ENCODE peak calls at places on chromosomes 4 and X, in eight cellular contexts. T is prostate gland, V is spleen, J is breast epithelium, D is heart left ventricle, E is IMR-90, Q is H1, R is transverse colon. S is an unnamed sample.

GRCh38 chr4:165385124-165385523 is 6.3 kb downstream of the CPE start:
- DNase-seq in V (no peak), E (no peak), J (no peak), Q (no peak), R (no peak), D (no peak), T (no peak), S (no peak)

GRCh38 chr4:22670953-22671352 is 21.8 kb upstream of the GBA3 start:
- DNase-seq in V (no peak), J (no peak), R (no peak), T (no peak), D (no peak), E (peak), Q (no peak), S (no peak)

GRCh38 chr4:137519406-137519805 is 12.9 kb downstream of the PCDH18 start:
- DNase-seq in V (no peak), J (no peak), D (no peak), Q (no peak), T (no peak), R (no peak), E (peak), S (no peak)

GRCh38 chr4:23844961-23845360 is 44.9 kb downstream of the PPARGC1A start:
- DNase-seq in Q (no peak), V (no peak), T (no peak), D (no peak), E (no peak), R (no peak), J (no peak), S (no peak)

GRCh38 chrX:119501511-119502148 is 33.4 kb downstream of the SLC25A5 start:
- DNase-seq in V (no peak), T (no peak), Q (no peak), D (no peak), R (no peak), J (no peak), E (no peak), S (no peak)

GRCh38 chrX:8036914-8037313 is 109.7 kb upstream of the PNPLA4 start:
- DNase-seq in T (no peak), D (no peak), J (no peak), V (no peak), R (no peak), Q (no peak), E (no peak), S (no peak)

GRCh38 chr4:87005369-87005689 is 70.5 kb downstream of the AFF1 start:
- DNase-seq in R (no peak), Q (no peak), V (no peak), T (no peak), D (no peak), E (no peak), J (no peak), S (no peak)

GRCh38 chrX:118627084-118627758 is 100.2 kb upstream of the IL13RA1 start:
- DNase-seq in J (no peak), R (no peak), D (no peak), Q (no peak), V (no peak), E (no peak), T (no peak), S (no peak)

GRCh38 chr4:46844325-46844917 is 64.6 kb downstream of the COX7B2 start:
- DNase-seq in D (no peak), T (peak), Q (no peak), J (no peak), E (peak), R (peak), V (no peak), S (peak)

DNA sequence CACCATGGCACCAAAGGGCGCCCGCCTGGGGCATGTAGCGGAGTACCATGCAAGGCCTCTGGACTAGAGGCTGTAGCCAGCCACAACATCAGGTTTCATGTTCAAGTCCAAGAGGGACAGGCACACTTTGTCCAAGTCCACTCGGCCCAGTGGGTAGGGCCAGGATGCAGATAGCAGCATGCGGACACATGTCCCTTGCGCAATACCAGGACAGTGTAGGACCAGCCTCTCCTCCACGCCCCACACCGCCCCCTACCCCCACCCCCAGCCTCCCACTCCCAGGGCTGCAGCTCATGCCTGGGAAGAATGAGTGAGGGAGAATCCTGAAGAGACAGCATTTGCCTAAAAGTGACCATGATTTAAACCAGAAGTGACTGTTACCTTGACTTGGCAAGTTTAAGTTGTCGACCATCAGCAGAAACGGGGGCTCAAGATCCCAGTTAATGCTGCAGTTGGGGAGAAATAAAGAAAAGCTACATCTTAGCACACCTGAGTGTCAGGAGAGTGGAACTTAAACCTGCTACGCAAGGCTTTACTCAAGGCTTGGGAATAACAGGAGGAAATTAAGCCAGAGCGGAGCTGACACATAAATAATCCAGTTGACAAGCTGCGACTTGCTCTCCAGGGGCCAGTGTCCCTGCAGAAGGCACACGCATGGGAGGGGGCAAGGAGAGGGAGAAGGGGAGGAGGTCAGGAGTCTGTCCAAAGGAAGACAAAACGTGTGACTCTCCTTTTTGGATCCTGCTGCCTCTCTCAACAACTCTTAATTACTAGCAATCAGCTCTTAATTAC is 221.7 kb downstream of the BCOR start:
- DNase-seq in T (peak), Q (no peak), V (no peak), J (no peak), R (no peak), E (no peak), D (no peak), S (no peak)
- H3K4me3 ChIP-seq in T (no peak), Q (no peak), V (no peak), J (no peak), R (no peak), E (no peak), D (no peak), S (no peak)

GRCh38 chr4:153465922-153466636 is at the start of gene TMEM131L:
- DNase-seq in V (peak), R (peak), E (peak), D (peak), J (peak), T (peak), Q (no peak), S (peak)
- TF ChIP-seq POLR2A in V (peak), R (peak), E (peak), D (peak), J (no peak), T (no peak), Q (peak), S (no peak)

GRCh38 chr4:42644897-42645296 is 12.0 kb downstream of the ATP8A1 start:
- DNase-seq in R (no peak), D (no peak), Q (no peak), E (no peak), T (no peak), V (no peak), J (no peak), S (no peak)

GRCh38 chr4:42646013-42646784 is 10.7 kb downstream of the ATP8A1 start:
- DNase-seq in J (no peak), D (no peak), V (no peak), E (no peak), T (no peak), R (no peak), Q (no peak), S (no peak)

GRCh38 chr4:42642136-42642797 is 14.6 kb downstream of the ATP8A1 start:
- DNase-seq in Q (no peak), V (no peak), T (no peak), D (no peak), E (no peak), J (no peak), R (no peak), S (no peak)

GRCh38 chr4:42641696-42642095 is 15.2 kb downstream of the ATP8A1 start:
- DNase-seq in V (no peak), R (no peak), E (no peak), Q (no peak), D (no peak), T (no peak), J (no peak), S (no peak)

GRCh38 chr4:42643685-42644084 is 13.2 kb downstream of the ATP8A1 start:
- DNase-seq in T (no peak), D (no peak), R (no peak), J (no peak), Q (no peak), E (no peak), V (no peak), S (no peak)
- TF ChIP-seq CTCF in T (no peak), D (no peak), R (no peak), J (no peak), Q (no peak), E (no peak), V (no peak), S (no peak)

GRCh38 chrX:10832103-10832502 is 211.7 kb upstream of the MID1 start:
- DNase-seq in R (no peak), J (no peak), D (no peak), V (no peak), Q (no peak), T (no peak), E (no peak), S (no peak)

GRCh38 chrX:10828640-10829039 is 208.3 kb upstream of the MID1 start:
- DNase-seq in Q (no peak), V (no peak), T (no peak), R (peak), J (no peak), E (no peak), D (no peak), S (no peak)

GRCh38 chrX:10833299-10834169 is 213.1 kb upstream of the MID1 start:
- DNase-seq in D (peak), R (peak), T (peak), J (peak), E (no peak), V (no peak), Q (peak), S (peak)
- H3K4me3 ChIP-seq in D (no peak), R (peak), T (peak), J (peak), E (no peak), V (no peak), Q (no peak), S (no peak)

GRCh38 chr4:57575465-57575864 is 465.3 kb upstream of the IGFBP7 start:
- DNase-seq in R (no peak), T (no peak), J (no peak), E (no peak), D (no peak), V (no peak), Q (no peak), S (no peak)

GRCh38 chr4:57581200-57581599 is 471.0 kb upstream of the IGFBP7 start:
- DNase-seq in V (no peak), Q (no peak), R (no peak), D (no peak), T (no peak), E (no peak), J (no peak), S (no peak)

GRCh38 chr4:57580710-57581109 is 470.5 kb upstream of the IGFBP7 start:
- DNase-seq in Q (no peak), E (no peak), D (no peak), R (no peak), V (no peak), J (no peak), T (no peak), S (no peak)
- TF ChIP-seq POLR2A in Q (no peak), E (no peak), D (no peak), R (no peak), V (no peak), J (no peak), T (no peak), S (no peak)

GRCh38 chrX:144896323-144896722 is 351.0 kb upstream of the SPANXN1 start:
- DNase-seq in T (no peak), R (no peak), E (no peak), D (no peak), Q (no peak), J (no peak), V (no peak), S (no peak)
- TF ChIP-seq CTCF in T (no peak), R (no peak), E (peak), D (no peak), Q (peak), J (no peak), V (no peak), S (no peak)